ENCODE peak calls at places on chromosomes 3 and 15, in four cellular contexts. One of them, this sample, is unnamed.

GRCh38 chr3:39433642-39434041 is 27.1 kb downstream of the RPSA start:
- DNase-seq in activated T-cell treated with anti-CD3 and anti-CD28 coated beads for 1 hour: no peak
- DNase-seq in vagina: no peak
- DNase-seq in NCI-H2081: no peak
- DNase-seq in this sample: no peak

GRCh38 chr3:144142151-144142855 is 170.7 kb downstream of the DIPK2A start:
- DNase-seq in activated T-cell treated with anti-CD3 and anti-CD28 coated beads for 1 hour: no peak
- DNase-seq in vagina: no peak
- DNase-seq in NCI-H2081: no peak
- DNase-seq in this sample: no peak

GRCh38 chr3:161217496-161217895 is 3.6 kb upstream of the NMD3 start:
- DNase-seq in activated T-cell treated with anti-CD3 and anti-CD28 coated beads for 1 hour: no peak
- DNase-seq in vagina: no peak
- DNase-seq in NCI-H2081: no peak
- DNase-seq in this sample: no peak

GRCh38 chr3:121748638-121749275 is 784 bp downstream of the GOLGB1 start:
- DNase-seq in activated T-cell treated with anti-CD3 and anti-CD28 coated beads for 1 hour: no peak
- DNase-seq in vagina: no peak
- DNase-seq in NCI-H2081: no peak
- DNase-seq in this sample: no peak

GRCh38 chr15:74024687-74025086 is 30.2 kb downstream of the PML start:
- DNase-seq in activated T-cell treated with anti-CD3 and anti-CD28 coated beads for 1 hour: no peak
- DNase-seq in vagina: peak
- DNase-seq in NCI-H2081: no peak
- DNase-seq in this sample: no peak

GRCh38 chr3:183555541-183556081 is at the start of gene KLHL6:
- DNase-seq in activated T-cell treated with anti-CD3 and anti-CD28 coated beads for 1 hour: peak
- DNase-seq in vagina: no peak
- DNase-seq in NCI-H2081: no peak
- DNase-seq in this sample: peak

GRCh38 chr15:74776851-74777768 is 4.8 kb upstream of the CSK start:
- DNase-seq in activated T-cell treated with anti-CD3 and anti-CD28 coated beads for 1 hour: no peak
- DNase-seq in vagina: no peak
- DNase-seq in NCI-H2081: no peak
- DNase-seq in this sample: no peak

GRCh38 chr15:77865106-77865630 is 212.3 kb downstream of the TBC1D2B start:
- DNase-seq in activated T-cell treated with anti-CD3 and anti-CD28 coated beads for 1 hour: no peak
- DNase-seq in vagina: no peak
- DNase-seq in NCI-H2081: no peak
- DNase-seq in this sample: no peak

GRCh38 chr3:24245056-24245455 is 249.6 kb downstream of the THRB start:
- DNase-seq in activated T-cell treated with anti-CD3 and anti-CD28 coated beads for 1 hour: no peak
- DNase-seq in vagina: no peak
- DNase-seq in NCI-H2081: no peak
- DNase-seq in this sample: no peak

GRCh38 chr15:77033417-77033728 is 37.5 kb downstream of the TSPAN3 start:
- DNase-seq in activated T-cell treated with anti-CD3 and anti-CD28 coated beads for 1 hour: no peak
- DNase-seq in vagina: peak
- DNase-seq in NCI-H2081: no peak
- DNase-seq in this sample: no peak

GRCh38 chr3:123312331-123313265 is 110.9 kb downstream of the SEC22A start:
- DNase-seq in activated T-cell treated with anti-CD3 and anti-CD28 coated beads for 1 hour: no peak
- DNase-seq in vagina: no peak
- DNase-seq in NCI-H2081: no peak
- DNase-seq in this sample: no peak

GRCh38 chr3:39548282-39548681 is 80.8 kb downstream of the MOBP start:
- DNase-seq in activated T-cell treated with anti-CD3 and anti-CD28 coated beads for 1 hour: no peak
- DNase-seq in vagina: no peak
- DNase-seq in NCI-H2081: no peak
- DNase-seq in this sample: no peak

GRCh38 chr3:60461199-60461598 is 790.1 kb downstream of the FHIT start:
- DNase-seq in activated T-cell treated with anti-CD3 and anti-CD28 coated beads for 1 hour: no peak
- DNase-seq in vagina: no peak
- DNase-seq in NCI-H2081: no peak
- DNase-seq in this sample: no peak

GRCh38 chr3:114221165-114221880 is 16.1 kb downstream of the ZNF80 start:
- DNase-seq in activated T-cell treated with anti-CD3 and anti-CD28 coated beads for 1 hour: no peak
- DNase-seq in vagina: no peak
- DNase-seq in NCI-H2081: no peak
- DNase-seq in this sample: no peak

GRCh38 chr3:129934234-129935123 is 40.0 kb upstream of the TRH start:
- DNase-seq in activated T-cell treated with anti-CD3 and anti-CD28 coated beads for 1 hour: peak
- DNase-seq in vagina: no peak
- DNase-seq in NCI-H2081: peak
- DNase-seq in this sample: peak

GRCh38 chr3:4517643-4518042 is 24.5 kb downstream of the ITPR1 start:
- DNase-seq in activated T-cell treated with anti-CD3 and anti-CD28 coated beads for 1 hour: no peak
- DNase-seq in vagina: no peak
- DNase-seq in NCI-H2081: no peak
- DNase-seq in this sample: no peak

GRCh38 chr15:101689901-101690300 is 34.4 kb downstream of the TARS3 start:
- DNase-seq in activated T-cell treated with anti-CD3 and anti-CD28 coated beads for 1 hour: no peak
- DNase-seq in vagina: no peak
- DNase-seq in NCI-H2081: no peak
- DNase-seq in this sample: no peak